ENCODE peak calls at places on chromosomes 2 and 18, in seven cellular contexts. V, H, R, X, Q, P and W are unnamed samples.

GRCh38 chr2:112621792-112622527 is 23.8 kb upstream of the SLC20A1 start:
- DNase-seq in P (no peak), X (no peak), Q (no peak), H (no peak), R (no peak), V (no peak), W (no peak)

GRCh38 chr2:69237070-69237670 is 149.9 kb downstream of the GFPT1 start:
- DNase-seq in V (no peak), R (no peak), Q (no peak), H (no peak), P (no peak), X (no peak), W (no peak)

GRCh38 chr2:240463866-240464481 is 28.5 kb downstream of the GPC1 start:
- DNase-seq in V (no peak), X (no peak), Q (no peak), P (no peak), R (peak), H (no peak), W (no peak)

GRCh38 chr2:222000326-222000725 is 298.5 kb downstream of the PAX3 start:
- DNase-seq in Q (no peak), X (peak), V (no peak), P (no peak), H (no peak), R (no peak), W (no peak)

GRCh38 chr2:72916743-72917137 is 579 bp upstream of the EMX1 start:
- DNase-seq in P (no peak), X (no peak), R (peak), V (peak), Q (no peak), H (no peak), W (peak)

GRCh38 chr2:202824901-202825300 is 46.7 kb downstream of the ICA1L start:
- DNase-seq in V (no peak), X (no peak), H (no peak), P (no peak), R (no peak), Q (no peak), W (no peak)

GRCh38 chr2:111100087-111100764 is 20.5 kb upstream of the BCL2L11 start:
- DNase-seq in V (no peak), H (no peak), P (no peak), X (no peak), Q (no peak), R (no peak), W (no peak)

GRCh38 chr2:234491897-234492296 is 5.0 kb downstream of the ARL4C start:
- DNase-seq in H (no peak), R (no peak), V (no peak), X (no peak), Q (no peak), P (no peak), W (no peak)

GRCh38 chr2:16155351-16156145 is 215.2 kb downstream of the MYCN start:
- DNase-seq in P (no peak), V (no peak), H (no peak), Q (no peak), R (no peak), X (no peak), W (no peak)

GRCh38 chr2:75574106-75574505 is 13.4 kb upstream of the EVA1A start:
- DNase-seq in H (no peak), Q (no peak), P (no peak), R (no peak), X (no peak), V (no peak), W (no peak)

GRCh38 chr2:176079285-176079830 is 4.4 kb downstream of the EVX2 start:
- DNase-seq in V (no peak), R (no peak), P (no peak), H (no peak), X (no peak), Q (no peak), W (no peak)

GRCh38 chr2:228369400-228370031 is 188.0 kb upstream of the SPHKAP start:
- DNase-seq in P (no peak), V (no peak), H (no peak), Q (no peak), R (no peak), X (no peak), W (no peak)

GRCh38 chr18:79798999-79799370 is 1.2 kb downstream of the KCNG2 start:
- DNase-seq in P (no peak), X (no peak), Q (no peak), H (peak), R (no peak), V (no peak), W (peak)